ENCODE peak calls at places on chromosomes 3 and 15, in four cellular contexts. One of them, this sample, is unnamed.

GRCh38 chr3:183959214-183959613 is 58.5 kb downstream of the ABCC5 start:
- DNase-seq in psoas muscle: no peak
- DNase-seq in heart left ventricle: no peak
- DNase-seq in mucosa of descending colon: peak; percentile 35
- DNase-seq in this sample: no peak

GRCh38 chr15:74537736-74538135 is 3.3 kb upstream of the ARID3B start:
- DNase-seq in heart left ventricle: no peak
- DNase-seq in psoas muscle: no peak
- DNase-seq in mucosa of descending colon: no peak
- DNase-seq in this sample: no peak

GRCh38 chr15:56149071-56149470 is 94.6 kb downstream of the RFX7 start:
- DNase-seq in psoas muscle: no peak
- DNase-seq in mucosa of descending colon: no peak
- DNase-seq in heart left ventricle: no peak
- DNase-seq in this sample: no peak

GRCh38 chr3:61685755-61686154 is 124.4 kb downstream of the PTPRG start:
- DNase-seq in heart left ventricle: peak; percentile 25
- DNase-seq in psoas muscle: no peak
- DNase-seq in mucosa of descending colon: peak; percentile 40
- DNase-seq in this sample: no peak

GRCh38 chr3:63437858-63438257 is 159.8 kb downstream of the SYNPR start:
- DNase-seq in psoas muscle: no peak
- DNase-seq in mucosa of descending colon: no peak
- DNase-seq in heart left ventricle: no peak
- DNase-seq in this sample: no peak

GRCh38 chr15:36557364-36557763 is 22.1 kb upstream of the CDIN1 start:
- DNase-seq in heart left ventricle: no peak
- DNase-seq in mucosa of descending colon: no peak
- DNase-seq in psoas muscle: no peak
- DNase-seq in this sample: no peak

GRCh38 chr3:49461443-49462171 is 8.5 kb upstream of the DAG1 start:
- DNase-seq in heart left ventricle: no peak
- DNase-seq in psoas muscle: peak; percentile 28
- DNase-seq in mucosa of descending colon: no peak
- DNase-seq in this sample: no peak

GRCh38 chr15:63473007-63473748 is 31.2 kb upstream of the USP3 start:
- DNase-seq in psoas muscle: no peak
- DNase-seq in heart left ventricle: no peak
- DNase-seq in mucosa of descending colon: no peak
- DNase-seq in this sample: no peak

GRCh38 chr15:94412979-94413741 is 181.8 kb downstream of the MCTP2 start:
- DNase-seq in mucosa of descending colon: peak; percentile 88
- DNase-seq in psoas muscle: no peak
- DNase-seq in heart left ventricle: no peak
- DNase-seq in this sample: no peak

GRCh38 chr3:53570709-53571108 is 76.3 kb downstream of the CACNA1D start:
- DNase-seq in heart left ventricle: no peak
- DNase-seq in psoas muscle: no peak
- DNase-seq in mucosa of descending colon: no peak
- DNase-seq in this sample: no peak

GRCh38 chr3:101433652-101434051 is 79.4 kb downstream of the SENP7 start:
- DNase-seq in heart left ventricle: no peak
- DNase-seq in psoas muscle: no peak
- DNase-seq in mucosa of descending colon: no peak
- DNase-seq in this sample: no peak

GRCh38 chr3:194333212-194333980 is 17.7 kb downstream of the CPN2 start:
- DNase-seq in psoas muscle: peak; percentile 93
- DNase-seq in heart left ventricle: peak; percentile 88
- DNase-seq in mucosa of descending colon: peak; percentile 90
- DNase-seq in this sample: peak; percentile 94

GRCh38 chr3:52388933-52389332 is 56.0 kb downstream of the SEMA3G start:
- DNase-seq in psoas muscle: no peak
- DNase-seq in heart left ventricle: no peak
- DNase-seq in mucosa of descending colon: no peak
- DNase-seq in this sample: no peak
- TF ChIP-seq CTCF in psoas muscle: no peak
- TF ChIP-seq CTCF in heart left ventricle: no peak
- TF ChIP-seq CTCF in mucosa of descending colon: no peak
- TF ChIP-seq CTCF in this sample: no peak

GRCh38 chr3:193096076-193096475 is 144.9 kb upstream of the PLAAT1 start:
- DNase-seq in mucosa of descending colon: no peak
- DNase-seq in heart left ventricle: no peak
- DNase-seq in psoas muscle: no peak
- DNase-seq in this sample: no peak
- H3K9me3 ChIP-seq in mucosa of descending colon: peaks cover 2% of the 10 kb centered on the region
- H3K9me3 ChIP-seq in heart left ventricle: peaks cover 2% of the 10 kb centered on the region
- H3K9me3 ChIP-seq in psoas muscle: no peaks in the 10 kb centered on the region
- H3K9me3 ChIP-seq in this sample: no peaks in the 10 kb centered on the region

GRCh38 chr15:59447367-59447766 is 9.4 kb downstream of the FAM81A start:
- DNase-seq in heart left ventricle: no peak
- DNase-seq in mucosa of descending colon: no peak
- DNase-seq in psoas muscle: no peak
- DNase-seq in this sample: no peak

GRCh38 chr15:59444980-59445500 is 7.1 kb downstream of the FAM81A start:
- DNase-seq in heart left ventricle: no peak
- DNase-seq in psoas muscle: no peak
- DNase-seq in mucosa of descending colon: no peak
- DNase-seq in this sample: no peak

GRCh38 chr15:59444082-59444835 is 6.3 kb downstream of the FAM81A start:
- DNase-seq in mucosa of descending colon: no peak
- DNase-seq in heart left ventricle: no peak
- DNase-seq in psoas muscle: no peak
- DNase-seq in this sample: no peak

GRCh38 chr15:59439571-59439970 is 1.6 kb downstream of the FAM81A start:
- DNase-seq in mucosa of descending colon: no peak
- DNase-seq in heart left ventricle: no peak
- DNase-seq in psoas muscle: no peak
- DNase-seq in this sample: no peak

GRCh38 chr15:59443341-59444081 is 5.5 kb downstream of the FAM81A start:
- DNase-seq in mucosa of descending colon: no peak
- DNase-seq in heart left ventricle: no peak
- DNase-seq in psoas muscle: no peak
- DNase-seq in this sample: no peak
- H3K36me3 ChIP-seq in mucosa of descending colon: no peaks in the 10 kb centered on the region
- H3K36me3 ChIP-seq in heart left ventricle: no peaks in the 10 kb centered on the region
- H3K36me3 ChIP-seq in psoas muscle: no peaks in the 10 kb centered on the region
- H3K36me3 ChIP-seq in this sample: no peaks in the 10 kb centered on the region

GRCh38 chr3:188321258-188321657 is 167.3 kb downstream of the LPP start:
- DNase-seq in heart left ventricle: no peak
- DNase-seq in mucosa of descending colon: no peak
- DNase-seq in psoas muscle: no peak
- DNase-seq in this sample: no peak
- TF ChIP-seq CTCF in heart left ventricle: no peak
- TF ChIP-seq CTCF in mucosa of descending colon: no peak
- TF ChIP-seq CTCF in psoas muscle: no peak
- TF ChIP-seq CTCF in this sample: no peak

DNA sequence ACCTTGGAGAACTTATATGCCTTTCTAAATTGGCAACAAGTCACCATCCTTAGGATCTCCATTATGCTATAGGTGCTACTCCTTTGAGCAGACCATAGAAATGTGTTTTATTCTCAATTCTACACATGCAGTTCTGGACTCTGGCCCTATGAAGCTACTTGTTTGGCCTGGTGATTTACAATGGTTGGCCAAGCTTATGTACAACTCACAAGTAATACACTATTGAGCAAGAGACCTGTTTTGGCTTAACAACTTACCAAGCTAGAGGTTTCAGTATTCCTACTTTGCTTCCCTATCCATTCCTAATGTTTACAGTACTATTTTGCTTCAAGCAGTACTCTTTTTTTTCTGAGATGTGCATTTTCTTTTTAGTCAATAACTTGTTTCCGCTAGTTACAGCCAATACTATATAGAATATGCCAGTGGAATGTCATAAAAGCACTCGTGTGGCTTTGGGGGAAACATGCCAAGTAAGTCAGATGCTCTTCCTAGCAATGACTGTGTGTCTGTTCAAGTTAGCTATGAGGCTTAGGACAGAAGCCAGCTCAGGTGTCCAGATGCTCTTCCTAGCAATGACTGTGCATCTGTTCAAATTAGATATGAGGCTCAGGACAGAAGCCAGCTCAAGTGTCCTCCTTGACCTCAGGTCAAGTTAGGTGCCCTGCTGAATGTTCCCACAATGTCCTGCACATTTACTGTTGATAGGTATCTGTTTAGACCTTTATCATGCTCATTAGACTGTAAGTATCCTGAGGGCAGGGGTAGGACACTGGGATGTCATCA is 174.8 kb upstream of the SEMA6D start:
- DNase-seq in heart left ventricle: no peak
- DNase-seq in psoas muscle: no peak
- DNase-seq in mucosa of descending colon: no peak
- DNase-seq in this sample: no peak
- H3K9me3 ChIP-seq in heart left ventricle: no peaks in the 10 kb centered on the region
- H3K9me3 ChIP-seq in psoas muscle: no peaks in the 10 kb centered on the region
- H3K9me3 ChIP-seq in mucosa of descending colon: no peaks in the 10 kb centered on the region
- H3K9me3 ChIP-seq in this sample: no peaks in the 10 kb centered on the region

GRCh38 chr3:113521981-113522380 is 7.0 kb upstream of the SPICE1 start:
- DNase-seq in psoas muscle: no peak
- DNase-seq in mucosa of descending colon: no peak
- DNase-seq in heart left ventricle: no peak
- DNase-seq in this sample: no peak

DNA sequence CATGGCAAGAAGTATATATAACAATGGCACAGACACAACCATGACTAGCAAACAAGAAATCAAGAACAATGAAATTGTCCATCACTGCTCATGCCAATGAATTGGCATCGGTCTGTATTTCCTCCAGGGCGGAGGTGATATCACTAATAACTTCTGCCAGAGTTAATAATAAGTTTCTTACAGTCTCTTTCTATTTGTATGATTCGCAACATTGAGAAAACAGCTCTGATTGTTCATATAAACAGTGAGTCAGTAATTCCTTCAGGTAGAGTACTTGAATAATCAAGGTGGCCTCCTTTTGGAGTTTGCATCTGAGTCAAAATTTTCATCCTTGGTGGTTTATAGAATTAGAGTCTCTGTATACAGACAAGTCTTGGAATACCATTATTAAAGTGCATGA is 8.3 kb upstream of the SPICE1 start:
- DNase-seq in mucosa of descending colon: no peak
- DNase-seq in psoas muscle: no peak
- DNase-seq in heart left ventricle: no peak
- DNase-seq in this sample: no peak
- H3K36me3 ChIP-seq in mucosa of descending colon: no peaks in the 10 kb centered on the region
- H3K36me3 ChIP-seq in psoas muscle: no peaks in the 10 kb centered on the region
- H3K36me3 ChIP-seq in heart left ventricle: no peaks in the 10 kb centered on the region
- H3K36me3 ChIP-seq in this sample: no peaks in the 10 kb centered on the region

DNA sequence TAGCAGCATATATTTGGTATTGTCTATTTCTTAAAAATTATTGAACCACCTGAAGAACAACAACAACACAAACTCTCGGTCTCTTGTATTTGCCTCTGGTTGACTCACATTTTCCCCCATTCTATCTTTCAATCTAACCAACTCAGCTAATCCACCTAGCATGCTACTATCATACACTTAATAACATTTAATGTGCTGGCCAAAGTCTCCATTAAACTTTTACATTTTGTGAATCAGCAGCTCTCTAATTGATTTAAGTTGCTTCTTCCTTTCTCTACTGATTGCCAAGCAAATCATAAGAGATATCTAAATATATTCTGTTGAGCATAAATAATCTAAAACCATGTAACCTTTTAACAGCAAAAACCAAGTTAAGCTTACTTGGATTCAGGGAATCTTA is 631.7 kb downstream of the IGSF11 start:
- DNase-seq in psoas muscle: no peak
- DNase-seq in mucosa of descending colon: no peak
- DNase-seq in heart left ventricle: no peak
- DNase-seq in this sample: no peak
- TF ChIP-seq CTCF in psoas muscle: no peak
- TF ChIP-seq CTCF in mucosa of descending colon: no peak
- TF ChIP-seq CTCF in heart left ventricle: no peak
- TF ChIP-seq CTCF in this sample: no peak

GRCh38 chr3:106533761-106534160 is 664.9 kb upstream of the CBLB start:
- DNase-seq in psoas muscle: no peak
- DNase-seq in mucosa of descending colon: no peak
- DNase-seq in heart left ventricle: no peak
- DNase-seq in this sample: no peak

GRCh38 chr3:106533097-106533496 is 664.3 kb upstream of the CBLB start:
- DNase-seq in psoas muscle: no peak
- DNase-seq in heart left ventricle: peak; percentile 23
- DNase-seq in mucosa of descending colon: no peak
- DNase-seq in this sample: no peak

GRCh38 chr3:106530367-106530766 is 661.6 kb upstream of the CBLB start:
- DNase-seq in psoas muscle: no peak
- DNase-seq in heart left ventricle: no peak
- DNase-seq in mucosa of descending colon: no peak
- DNase-seq in this sample: no peak

GRCh38 chr3:106528932-106529331 is 660.1 kb upstream of the CBLB start:
- DNase-seq in heart left ventricle: no peak
- DNase-seq in mucosa of descending colon: no peak
- DNase-seq in psoas muscle: no peak
- DNase-seq in this sample: no peak

GRCh38 chr3:106529738-106530137 is 660.9 kb upstream of the CBLB start:
- DNase-seq in heart left ventricle: no peak
- DNase-seq in mucosa of descending colon: no peak
- DNase-seq in psoas muscle: no peak
- DNase-seq in this sample: no peak
- H3K9me3 ChIP-seq in heart left ventricle: no peaks in the 10 kb centered on the region
- H3K9me3 ChIP-seq in mucosa of descending colon: no peaks in the 10 kb centered on the region
- H3K9me3 ChIP-seq in psoas muscle: peaks cover 5% of the 10 kb centered on the region
- H3K9me3 ChIP-seq in this sample: no peaks in the 10 kb centered on the region

DNA sequence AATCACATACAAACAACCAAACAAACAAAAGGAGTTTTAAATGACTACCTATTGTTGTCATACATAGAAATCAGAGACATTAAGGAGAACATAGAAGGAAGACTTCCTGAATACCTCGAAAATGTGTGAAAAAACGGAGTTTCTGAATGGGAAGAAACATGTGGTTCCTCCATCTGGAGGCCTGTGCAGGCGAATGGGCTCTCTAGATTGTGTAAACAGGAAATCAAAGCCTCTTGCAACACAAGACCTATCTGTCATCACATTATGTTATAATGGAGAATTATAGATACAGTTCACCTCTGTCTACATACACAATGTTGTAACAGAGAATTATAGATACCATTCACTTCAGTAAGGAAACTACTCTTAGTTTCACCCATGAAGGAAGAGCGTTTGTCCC is 44.1 kb downstream of the RUBCN start:
- DNase-seq in psoas muscle: no peak
- DNase-seq in mucosa of descending colon: no peak
- DNase-seq in heart left ventricle: no peak
- DNase-seq in this sample: no peak
- H3K36me3 ChIP-seq in psoas muscle: peaks cover 99% of the 10 kb centered on the region
- H3K36me3 ChIP-seq in mucosa of descending colon: peaks cover 3% of the 10 kb centered on the region
- H3K36me3 ChIP-seq in heart left ventricle: peaks cover 6% of the 10 kb centered on the region
- H3K36me3 ChIP-seq in this sample: peaks cover 39% of the 10 kb centered on the region